ENCODE peak calls at places on chromosome 18, in seven cellular contexts. One of them, this sample, is unnamed.

GRCh38 chr18:13471971-13472628 is 253.5 kb downstream of the LDLRAD4 start:
- DNase-seq in H1: no peak
- DNase-seq in endothelial cell of umbilical vein: no peak
- DNase-seq in K562: no peak
- DNase-seq in GM12878: no peak
- DNase-seq in HCT116: no peak
- DNase-seq in HepG2: peak
- DNase-seq in this sample: peak

GRCh38 chr18:79662051-79662450 is 17.6 kb upstream of the CTDP1 start:
- DNase-seq in H1: no peak
- DNase-seq in endothelial cell of umbilical vein: no peak
- DNase-seq in K562: no peak
- DNase-seq in GM12878: no peak
- DNase-seq in HCT116: no peak
- DNase-seq in HepG2: no peak
- DNase-seq in this sample: no peak

GRCh38 chr18:68660355-68661183 is 54.3 kb downstream of the TMX3 start:
- DNase-seq in H1: no peak
- DNase-seq in endothelial cell of umbilical vein: peak
- DNase-seq in K562: peak
- DNase-seq in GM12878: no peak
- DNase-seq in HCT116: peak
- DNase-seq in HepG2: peak
- DNase-seq in this sample: peak

GRCh38 chr18:61167902-61168301 is 165.3 kb upstream of the CDH20 start:
- DNase-seq in H1: no peak
- DNase-seq in endothelial cell of umbilical vein: no peak
- DNase-seq in K562: no peak
- DNase-seq in GM12878: no peak
- DNase-seq in HCT116: no peak
- DNase-seq in HepG2: no peak
- DNase-seq in this sample: no peak

GRCh38 chr18:69161383-69162028 is 239.2 kb upstream of the DOK6 start:
- DNase-seq in H1: no peak
- DNase-seq in endothelial cell of umbilical vein: no peak
- DNase-seq in K562: peak
- DNase-seq in GM12878: no peak
- DNase-seq in HCT116: no peak
- DNase-seq in HepG2: peak
- DNase-seq in this sample: no peak

GRCh38 chr18:73945130-73945792 is 202.4 kb downstream of the FBXO15 start:
- DNase-seq in H1: no peak
- DNase-seq in endothelial cell of umbilical vein: no peak
- DNase-seq in K562: no peak
- DNase-seq in GM12878: no peak
- DNase-seq in HCT116: no peak
- DNase-seq in HepG2: no peak
- DNase-seq in this sample: no peak

GRCh38 chr18:50527636-50528307 is 32.1 kb upstream of the MAPK4 start:
- DNase-seq in H1: no peak
- DNase-seq in endothelial cell of umbilical vein: no peak
- DNase-seq in K562: no peak
- DNase-seq in GM12878: no peak
- DNase-seq in HCT116: no peak
- DNase-seq in HepG2: no peak
- DNase-seq in this sample: no peak

GRCh38 chr18:70709124-70709523 is 420.3 kb downstream of the SOCS6 start:
- DNase-seq in H1: no peak
- DNase-seq in endothelial cell of umbilical vein: no peak
- DNase-seq in K562: no peak
- DNase-seq in GM12878: no peak
- DNase-seq in HCT116: no peak
- DNase-seq in HepG2: no peak
- DNase-seq in this sample: no peak

GRCh38 chr18:21064347-21064746 is 47.3 kb downstream of the ROCK1 start:
- DNase-seq in H1: no peak
- DNase-seq in endothelial cell of umbilical vein: no peak
- DNase-seq in K562: no peak
- DNase-seq in GM12878: no peak
- DNase-seq in HCT116: no peak
- DNase-seq in HepG2: no peak
- DNase-seq in this sample: no peak

GRCh38 chr18:47930086-47930843 is at the start of gene SMAD2:
- DNase-seq in H1: peak
- DNase-seq in endothelial cell of umbilical vein: peak
- DNase-seq in K562: peak
- DNase-seq in GM12878: no peak
- DNase-seq in HCT116: peak
- DNase-seq in HepG2: peak
- DNase-seq in this sample: peak

GRCh38 chr18:67285583-67285982 is 230.9 kb downstream of the DSEL start:
- DNase-seq in H1: no peak
- DNase-seq in endothelial cell of umbilical vein: no peak
- DNase-seq in K562: no peak
- DNase-seq in GM12878: no peak
- DNase-seq in HCT116: no peak
- DNase-seq in HepG2: no peak
- DNase-seq in this sample: no peak

GRCh38 chr18:74616494-74616893 is 18.8 kb downstream of the ZNF407 start:
- DNase-seq in H1: no peak
- DNase-seq in endothelial cell of umbilical vein: no peak
- DNase-seq in K562: no peak
- DNase-seq in GM12878: no peak
- DNase-seq in HCT116: no peak
- DNase-seq in HepG2: no peak
- DNase-seq in this sample: no peak

GRCh38 chr18:58848685-58849084 is 16.0 kb upstream of the ZNF532 start:
- DNase-seq in H1: no peak
- DNase-seq in endothelial cell of umbilical vein: no peak
- DNase-seq in K562: no peak
- DNase-seq in GM12878: no peak
- DNase-seq in HCT116: no peak
- DNase-seq in HepG2: no peak
- DNase-seq in this sample: peak

GRCh38 chr18:26911840-26912239 is 46.3 kb upstream of the AQP4 start:
- DNase-seq in H1: no peak
- DNase-seq in endothelial cell of umbilical vein: no peak
- DNase-seq in K562: no peak
- DNase-seq in GM12878: no peak
- DNase-seq in HCT116: no peak
- DNase-seq in HepG2: no peak
- DNase-seq in this sample: no peak

GRCh38 chr18:75341897-75342296 is 85.6 kb downstream of the SMIM21 start:
- DNase-seq in H1: no peak
- DNase-seq in endothelial cell of umbilical vein: no peak
- DNase-seq in K562: no peak
- DNase-seq in GM12878: no peak
- DNase-seq in HCT116: no peak
- DNase-seq in HepG2: no peak
- DNase-seq in this sample: no peak

GRCh38 chr18:9177047-9177446 is 40.5 kb downstream of the ANKRD12 start:
- DNase-seq in H1: no peak
- DNase-seq in endothelial cell of umbilical vein: no peak
- DNase-seq in K562: no peak
- DNase-seq in GM12878: no peak
- DNase-seq in HCT116: no peak
- DNase-seq in HepG2: no peak
- DNase-seq in this sample: no peak

GRCh38 chr18:55821219-55821618 is 233.2 kb upstream of the TCF4 start:
- DNase-seq in H1: no peak
- DNase-seq in endothelial cell of umbilical vein: no peak
- DNase-seq in K562: no peak
- DNase-seq in GM12878: no peak
- DNase-seq in HCT116: no peak
- DNase-seq in HepG2: no peak
- DNase-seq in this sample: no peak

GRCh38 chr18:51857989-51858388 is 482.0 kb upstream of the DCC start:
- DNase-seq in H1: no peak
- DNase-seq in endothelial cell of umbilical vein: no peak
- DNase-seq in K562: no peak
- DNase-seq in GM12878: no peak
- DNase-seq in HCT116: no peak
- DNase-seq in HepG2: no peak
- DNase-seq in this sample: no peak

GRCh38 chr18:40607741-40608140 is 1347.3 kb upstream of the PIK3C3 start:
- DNase-seq in H1: no peak
- DNase-seq in endothelial cell of umbilical vein: no peak
- DNase-seq in K562: no peak
- DNase-seq in GM12878: no peak
- DNase-seq in HCT116: no peak
- DNase-seq in HepG2: no peak
- DNase-seq in this sample: no peak

GRCh38 chr18:59271606-59272220 is 1.5 kb downstream of the RAX start:
- DNase-seq in H1: no peak
- DNase-seq in endothelial cell of umbilical vein: no peak
- DNase-seq in K562: no peak
- DNase-seq in GM12878: no peak
- DNase-seq in HCT116: no peak
- DNase-seq in HepG2: no peak
- DNase-seq in this sample: peak

GRCh38 chr18:27276886-27277285 is 91.8 kb upstream of the CHST9 start:
- DNase-seq in H1: no peak
- DNase-seq in endothelial cell of umbilical vein: no peak
- DNase-seq in K562: no peak
- DNase-seq in GM12878: no peak
- DNase-seq in HCT116: no peak
- DNase-seq in HepG2: no peak
- DNase-seq in this sample: no peak

GRCh38 chr18:1017679-1018078 is 113.0 kb downstream of the ADCYAP1 start:
- DNase-seq in H1: no peak
- DNase-seq in endothelial cell of umbilical vein: no peak
- DNase-seq in K562: no peak
- DNase-seq in GM12878: no peak
- DNase-seq in HCT116: no peak
- DNase-seq in HepG2: no peak
- DNase-seq in this sample: peak

GRCh38 chr18:48949606-48950535 is 894 bp downstream of the SMAD7 start:
- DNase-seq in H1: peak
- DNase-seq in endothelial cell of umbilical vein: peak
- DNase-seq in K562: no peak
- DNase-seq in GM12878: no peak
- DNase-seq in HCT116: no peak
- DNase-seq in HepG2: no peak
- DNase-seq in this sample: peak

GRCh38 chr18:9137168-9138066 is 836 bp downstream of the ANKRD12 start:
- DNase-seq in H1: peak
- DNase-seq in endothelial cell of umbilical vein: peak
- DNase-seq in K562: peak
- DNase-seq in GM12878: no peak
- DNase-seq in HCT116: peak
- DNase-seq in HepG2: peak
- DNase-seq in this sample: peak

GRCh38 chr18:44537521-44537920 is 143.2 kb upstream of the SETBP1 start:
- DNase-seq in H1: no peak
- DNase-seq in endothelial cell of umbilical vein: peak
- DNase-seq in K562: no peak
- DNase-seq in GM12878: no peak
- DNase-seq in HCT116: no peak
- DNase-seq in HepG2: no peak
- DNase-seq in this sample: no peak

GRCh38 chr18:57175550-57175949 is 28.7 kb downstream of the BOD1L2 start:
- DNase-seq in H1: peak
- DNase-seq in endothelial cell of umbilical vein: no peak
- DNase-seq in K562: no peak
- DNase-seq in GM12878: no peak
- DNase-seq in HCT116: no peak
- DNase-seq in HepG2: no peak
- DNase-seq in this sample: no peak

GRCh38 chr18:42306208-42306980 is 351.4 kb downstream of the PIK3C3 start:
- DNase-seq in H1: no peak
- DNase-seq in endothelial cell of umbilical vein: no peak
- DNase-seq in K562: no peak
- DNase-seq in GM12878: no peak
- DNase-seq in HCT116: no peak
- DNase-seq in HepG2: no peak
- DNase-seq in this sample: no peak

GRCh38 chr18:37564796-37565137 is 831 bp downstream of the CELF4 start:
- DNase-seq in H1: peak
- DNase-seq in endothelial cell of umbilical vein: peak
- DNase-seq in K562: peak
- DNase-seq in GM12878: no peak
- DNase-seq in HCT116: no peak
- DNase-seq in HepG2: no peak
- DNase-seq in this sample: peak
- TF ChIP-seq EZH2 in H1: no peak
- TF ChIP-seq EZH2 in endothelial cell of umbilical vein: no peak
- TF ChIP-seq EZH2 in K562: no peak
- TF ChIP-seq EZH2 in GM12878: no peak
- TF ChIP-seq EZH2 in HCT116: no peak
- TF ChIP-seq EZH2 in HepG2: no peak
- TF ChIP-seq EZH2 in this sample: no peak

GRCh38 chr18:77084757-77085035 is 47.9 kb downstream of the MBP start:
- DNase-seq in H1: no peak
- DNase-seq in endothelial cell of umbilical vein: no peak
- DNase-seq in K562: no peak
- DNase-seq in GM12878: no peak
- DNase-seq in HCT116: no peak
- DNase-seq in HepG2: no peak
- DNase-seq in this sample: no peak
- TF ChIP-seq POLR2AphosphoS5 in H1: no peak
- TF ChIP-seq POLR2AphosphoS5 in endothelial cell of umbilical vein: no peak
- TF ChIP-seq POLR2AphosphoS5 in K562: no peak
- TF ChIP-seq POLR2AphosphoS5 in GM12878: no peak
- TF ChIP-seq POLR2AphosphoS5 in HCT116: no peak
- TF ChIP-seq POLR2AphosphoS5 in HepG2: no peak
- TF ChIP-seq POLR2AphosphoS5 in this sample: no peak

DNA sequence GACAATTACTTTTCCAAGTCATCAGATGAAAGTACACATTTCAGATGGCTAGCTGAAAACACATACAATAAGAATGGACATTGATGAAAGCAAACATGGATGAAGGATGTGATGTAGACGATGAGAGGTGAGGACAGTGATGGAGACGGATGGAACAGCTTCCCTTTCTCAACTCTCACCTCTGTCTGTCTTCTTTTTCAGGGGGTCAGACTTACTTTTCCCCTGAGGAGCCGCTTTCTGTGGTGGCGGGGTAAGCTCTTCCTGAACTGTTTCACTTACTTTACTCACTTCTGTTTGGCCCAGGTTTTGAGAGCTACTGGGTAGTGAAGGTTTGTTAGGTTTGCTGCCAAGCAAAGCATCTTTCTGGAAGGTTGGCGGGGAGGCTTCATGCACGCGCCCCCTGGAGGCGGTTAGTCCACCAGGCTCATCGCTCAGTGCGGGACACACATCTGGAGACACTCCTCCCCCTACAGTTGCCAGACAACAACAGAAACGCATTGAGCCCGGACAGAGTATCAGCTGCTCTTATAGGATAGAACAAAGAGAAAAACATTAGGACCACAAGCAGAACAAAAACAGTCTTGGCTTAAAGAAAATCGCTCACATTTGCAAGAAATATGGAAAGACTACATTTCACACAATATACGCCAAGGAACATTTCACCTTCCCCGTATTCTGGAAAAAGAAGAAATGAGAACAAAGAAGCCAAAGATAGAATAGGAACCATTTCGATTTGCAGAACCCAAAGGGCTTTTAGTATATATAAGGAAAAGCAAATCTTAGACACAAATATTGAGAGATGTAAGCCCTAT is 90.5 kb downstream of the MYOM1 start:
- DNase-seq in H1: peak
- DNase-seq in endothelial cell of umbilical vein: peak
- DNase-seq in K562: peak
- DNase-seq in GM12878: no peak
- DNase-seq in HCT116: peak
- DNase-seq in HepG2: peak
- DNase-seq in this sample: peak
- H2AFZ ChIP-seq in H1: peak
- H2AFZ ChIP-seq in endothelial cell of umbilical vein: peak
- H2AFZ ChIP-seq in K562: peak
- H2AFZ ChIP-seq in GM12878: no peak
- H2AFZ ChIP-seq in HCT116: peak
- H2AFZ ChIP-seq in HepG2: no peak
- H2AFZ ChIP-seq in this sample: peak

GRCh38 chr18:33159151-33159550 is 281.4 kb downstream of the CCDC178 start:
- DNase-seq in H1: no peak
- DNase-seq in endothelial cell of umbilical vein: no peak
- DNase-seq in K562: no peak
- DNase-seq in GM12878: no peak
- DNase-seq in HCT116: no peak
- DNase-seq in HepG2: no peak
- DNase-seq in this sample: no peak
- TF ChIP-seq EZH2 in H1: no peak
- TF ChIP-seq EZH2 in endothelial cell of umbilical vein: no peak
- TF ChIP-seq EZH2 in K562: no peak
- TF ChIP-seq EZH2 in GM12878: no peak
- TF ChIP-seq EZH2 in HCT116: no peak
- TF ChIP-seq EZH2 in HepG2: no peak
- TF ChIP-seq EZH2 in this sample: no peak

This sample was measured in GM23338.